ENCODE peak calls at places on chromosomes 3 and 15, in seven cellular contexts. D is NCI-H460; S is NCI-H1048; A is NCI-H345; C is stimulated activated CD4-positive, alpha-beta T cell treated with anti-CD3 and anti-CD28 coated beads, Interleukin-12 subunit alpha, Interleukin-12 subunit beta, amount 100 ng/mL, for 4 hours; K is heart left ventricle; Q is colonic mucosa. Z is an unnamed sample.

GRCh38 chr3:129966876-129967275 is 7.6 kb upstream of the TRH start:
- DNase-seq in D (no peak), S (no peak), A (no peak), C (no peak), K (no peak), Q (no peak), Z (no peak)

GRCh38 chr15:61584410-61584809 is 355.3 kb upstream of the RORA start:
- DNase-seq in D (no peak), S (peak; percentile 6), A (no peak), C (no peak), K (no peak), Q (no peak), Z (no peak)

GRCh38 chr15:74866090-74866489 is 7.1 kb downstream of the SCAMP2 start:
- DNase-seq in D (no peak), S (no peak), A (no peak), C (no peak), K (no peak), Q (no peak), Z (no peak)

GRCh38 chr15:67319968-67320367 is 65.4 kb downstream of the IQCH start:
- DNase-seq in D (no peak), S (no peak), A (no peak), C (no peak), K (no peak), Q (no peak), Z (no peak)

GRCh38 chr15:99435138-99435695 is 130.6 kb upstream of the MEF2A start:
- DNase-seq in D (no peak), S (no peak), A (peak; percentile 61), C (no peak), K (no peak), Q (peak; percentile 94), Z (no peak)

GRCh38 chr3:195151866-195152526 is 119.0 kb downstream of the XXYLT1 start:
- DNase-seq in D (no peak), S (no peak), A (no peak), C (no peak), K (no peak), Q (no peak), Z (no peak)

GRCh38 chr3:127655641-127656040 is 17.1 kb upstream of the ABTB1 start:
- DNase-seq in D (no peak), S (no peak), A (no peak), C (no peak), K (no peak), Q (no peak), Z (no peak)

GRCh38 chr3:35088943-35089342 is 550.4 kb upstream of the ARPP21 start:
- DNase-seq in D (no peak), S (no peak), A (peak; percentile 28), C (no peak), K (no peak), Q (no peak), Z (no peak)

GRCh38 chr3:4524423-4524769 is 31.2 kb downstream of the ITPR1 start:
- DNase-seq in D (no peak), S (no peak), A (no peak), C (no peak), K (peak; percentile 70), Q (no peak), Z (no peak)

GRCh38 chr15:56339594-56339993 is 25.6 kb upstream of the TEX9 start:
- DNase-seq in D (no peak), S (no peak), A (no peak), C (no peak), K (no peak), Q (no peak), Z (no peak)

GRCh38 chr15:39556461-39556860 is 24.4 kb upstream of the THBS1 start:
- DNase-seq in D (no peak), S (no peak), A (peak; percentile 68), C (no peak), K (no peak), Q (no peak), Z (no peak)